ENCODE peak calls at places on chromosomes 16 and 17, in five cellular contexts. One of them, this sample, is unnamed.

GRCh38 chr16:31347445-31347844 is 7.5 kb upstream of the ITGAX start:
- DNase-seq in SW480: no peak
- DNase-seq in substantia nigra: no peak
- DNase-seq in ELR: no peak
- DNase-seq in activated CD4-positive, alpha-beta T cell treated with anti-CD3 and anti-CD28 coated beads, Interleukin-2, amount 50 U/mL, for 24 hours: no peak
- DNase-seq in this sample: no peak

GRCh38 chr17:17874478-17874877 is 37.7 kb upstream of the SREBF1 start:
- DNase-seq in SW480: no peak
- DNase-seq in substantia nigra: no peak
- DNase-seq in ELR: peak; percentile 97
- DNase-seq in activated CD4-positive, alpha-beta T cell treated with anti-CD3 and anti-CD28 coated beads, Interleukin-2, amount 50 U/mL, for 24 hours: no peak
- DNase-seq in this sample: peak; percentile 51

GRCh38 chr16:3389663-3390338 is 11.0 kb downstream of the ZSCAN32 start:
- DNase-seq in SW480: no peak
- DNase-seq in substantia nigra: no peak
- DNase-seq in ELR: no peak
- DNase-seq in activated CD4-positive, alpha-beta T cell treated with anti-CD3 and anti-CD28 coated beads, Interleukin-2, amount 50 U/mL, for 24 hours: no peak
- DNase-seq in this sample: no peak

GRCh38 chr16:88700636-88701482 is 5.3 kb downstream of the RNF166 start:
- DNase-seq in SW480: no peak
- DNase-seq in substantia nigra: peak; percentile 57
- DNase-seq in ELR: peak; percentile 96
- DNase-seq in activated CD4-positive, alpha-beta T cell treated with anti-CD3 and anti-CD28 coated beads, Interleukin-2, amount 50 U/mL, for 24 hours: peak; percentile 94
- DNase-seq in this sample: peak; percentile 71

GRCh38 chr17:32840241-32840640 is 36.7 kb downstream of the MYO1D start:
- DNase-seq in SW480: no peak
- DNase-seq in substantia nigra: no peak
- DNase-seq in ELR: no peak
- DNase-seq in activated CD4-positive, alpha-beta T cell treated with anti-CD3 and anti-CD28 coated beads, Interleukin-2, amount 50 U/mL, for 24 hours: no peak
- DNase-seq in this sample: no peak

GRCh38 chr17:28957992-28958355 is 6.7 kb upstream of the PHF12 start:
- DNase-seq in SW480: no peak
- DNase-seq in substantia nigra: no peak
- DNase-seq in ELR: no peak
- DNase-seq in activated CD4-positive, alpha-beta T cell treated with anti-CD3 and anti-CD28 coated beads, Interleukin-2, amount 50 U/mL, for 24 hours: no peak
- DNase-seq in this sample: no peak

GRCh38 chr17:11035681-11036080 is 197.8 kb upstream of the PIRT start:
- DNase-seq in SW480: no peak
- DNase-seq in substantia nigra: no peak
- DNase-seq in ELR: no peak
- DNase-seq in activated CD4-positive, alpha-beta T cell treated with anti-CD3 and anti-CD28 coated beads, Interleukin-2, amount 50 U/mL, for 24 hours: no peak
- DNase-seq in this sample: no peak

GRCh38 chr16:24372824-24373223 is 116.7 kb downstream of the CACNG3 start:
- DNase-seq in SW480: no peak
- DNase-seq in substantia nigra: no peak
- DNase-seq in ELR: no peak
- DNase-seq in activated CD4-positive, alpha-beta T cell treated with anti-CD3 and anti-CD28 coated beads, Interleukin-2, amount 50 U/mL, for 24 hours: no peak
- DNase-seq in this sample: no peak

GRCh38 chr17:1625507-1626080 is 3.0 kb downstream of the SLC43A2 start:
- DNase-seq in SW480: no peak
- DNase-seq in substantia nigra: no peak
- DNase-seq in ELR: no peak
- DNase-seq in activated CD4-positive, alpha-beta T cell treated with anti-CD3 and anti-CD28 coated beads, Interleukin-2, amount 50 U/mL, for 24 hours: no peak
- DNase-seq in this sample: no peak

GRCh38 chr16:74071996-74072559 is 224.5 kb upstream of the PSMD7 start:
- DNase-seq in SW480: no peak
- DNase-seq in substantia nigra: no peak
- DNase-seq in ELR: no peak
- DNase-seq in activated CD4-positive, alpha-beta T cell treated with anti-CD3 and anti-CD28 coated beads, Interleukin-2, amount 50 U/mL, for 24 hours: no peak
- DNase-seq in this sample: no peak

GRCh38 chr17:30716461-30717289 is 107.8 kb downstream of the CRLF3 start:
- DNase-seq in SW480: no peak
- DNase-seq in substantia nigra: no peak
- DNase-seq in ELR: peak; percentile 49
- DNase-seq in activated CD4-positive, alpha-beta T cell treated with anti-CD3 and anti-CD28 coated beads, Interleukin-2, amount 50 U/mL, for 24 hours: no peak
- DNase-seq in this sample: no peak

GRCh38 chr17:14672830-14673229 is 371.9 kb downstream of the HS3ST3B1 start:
- DNase-seq in SW480: peak; percentile 4
- DNase-seq in substantia nigra: no peak
- DNase-seq in ELR: peak; percentile 29
- DNase-seq in activated CD4-positive, alpha-beta T cell treated with anti-CD3 and anti-CD28 coated beads, Interleukin-2, amount 50 U/mL, for 24 hours: no peak
- DNase-seq in this sample: peak; percentile 45

GRCh38 chr17:82338858-82339633 is 5.5 kb upstream of the SECTM1 start:
- DNase-seq in SW480: peak; percentile 89
- DNase-seq in substantia nigra: no peak
- DNase-seq in ELR: peak; percentile 90
- DNase-seq in activated CD4-positive, alpha-beta T cell treated with anti-CD3 and anti-CD28 coated beads, Interleukin-2, amount 50 U/mL, for 24 hours: no peak
- DNase-seq in this sample: no peak

GRCh38 chr17:50918933-50919296 is 52.8 kb upstream of the TOB1 start:
- DNase-seq in SW480: no peak
- DNase-seq in substantia nigra: no peak
- DNase-seq in ELR: peak; percentile 23
- DNase-seq in activated CD4-positive, alpha-beta T cell treated with anti-CD3 and anti-CD28 coated beads, Interleukin-2, amount 50 U/mL, for 24 hours: no peak
- DNase-seq in this sample: no peak

GRCh38 chr17:2710804-2711607 is 558 bp downstream of the CLUH start:
- DNase-seq in SW480: no peak
- DNase-seq in substantia nigra: no peak
- DNase-seq in ELR: peak; percentile 48
- DNase-seq in activated CD4-positive, alpha-beta T cell treated with anti-CD3 and anti-CD28 coated beads, Interleukin-2, amount 50 U/mL, for 24 hours: no peak
- DNase-seq in this sample: no peak

GRCh38 chr17:20721151-20721550 is 141.6 kb downstream of the CDRT15L2 start:
- DNase-seq in SW480: no peak
- DNase-seq in substantia nigra: no peak
- DNase-seq in ELR: no peak
- DNase-seq in activated CD4-positive, alpha-beta T cell treated with anti-CD3 and anti-CD28 coated beads, Interleukin-2, amount 50 U/mL, for 24 hours: no peak
- DNase-seq in this sample: no peak

GRCh38 chr17:65191805-65192740 is 54.9 kb downstream of the RGS9 start:
- DNase-seq in SW480: no peak
- DNase-seq in substantia nigra: no peak
- DNase-seq in ELR: peak; percentile 91
- DNase-seq in activated CD4-positive, alpha-beta T cell treated with anti-CD3 and anti-CD28 coated beads, Interleukin-2, amount 50 U/mL, for 24 hours: no peak
- DNase-seq in this sample: no peak

GRCh38 chr16:19116711-19117449 is 3.1 kb downstream of the ITPRIPL2 start:
- DNase-seq in SW480: no peak
- DNase-seq in substantia nigra: no peak
- DNase-seq in ELR: peak; percentile 41
- DNase-seq in activated CD4-positive, alpha-beta T cell treated with anti-CD3 and anti-CD28 coated beads, Interleukin-2, amount 50 U/mL, for 24 hours: no peak
- DNase-seq in this sample: no peak

GRCh38 chr16:85612801-85613608 is at the start of gene GSE1:
- DNase-seq in SW480: peak; percentile 97
- DNase-seq in substantia nigra: peak; percentile 49
- DNase-seq in ELR: peak; percentile 85
- DNase-seq in activated CD4-positive, alpha-beta T cell treated with anti-CD3 and anti-CD28 coated beads, Interleukin-2, amount 50 U/mL, for 24 hours: peak; percentile 25
- DNase-seq in this sample: no peak

GRCh38 chr17:61816538-61816937 is 46.8 kb downstream of the BRIP1 start:
- DNase-seq in SW480: no peak
- DNase-seq in substantia nigra: no peak
- DNase-seq in ELR: peak; percentile 65
- DNase-seq in activated CD4-positive, alpha-beta T cell treated with anti-CD3 and anti-CD28 coated beads, Interleukin-2, amount 50 U/mL, for 24 hours: no peak
- DNase-seq in this sample: no peak

GRCh38 chr17:14297161-14297851 is 3.6 kb upstream of the HS3ST3B1 start:
- DNase-seq in SW480: peak; percentile 46
- DNase-seq in substantia nigra: no peak
- DNase-seq in ELR: peak; percentile 70
- DNase-seq in activated CD4-positive, alpha-beta T cell treated with anti-CD3 and anti-CD28 coated beads, Interleukin-2, amount 50 U/mL, for 24 hours: no peak
- DNase-seq in this sample: no peak

GRCh38 chr17:72926171-72926570 is 166.3 kb downstream of the SLC39A11 start:
- DNase-seq in SW480: no peak
- DNase-seq in substantia nigra: no peak
- DNase-seq in ELR: peak; percentile 15
- DNase-seq in activated CD4-positive, alpha-beta T cell treated with anti-CD3 and anti-CD28 coated beads, Interleukin-2, amount 50 U/mL, for 24 hours: no peak
- DNase-seq in this sample: no peak

GRCh38 chr17:16286009-16286946 is 67.0 kb downstream of the CENPV start:
- DNase-seq in SW480: peak; percentile 99
- DNase-seq in substantia nigra: no peak
- DNase-seq in ELR: peak; percentile 99
- DNase-seq in activated CD4-positive, alpha-beta T cell treated with anti-CD3 and anti-CD28 coated beads, Interleukin-2, amount 50 U/mL, for 24 hours: peak; percentile 73
- DNase-seq in this sample: peak; percentile 97

GRCh38 chr17:11285946-11286345 is 44.9 kb downstream of the SHISA6 start:
- DNase-seq in SW480: no peak
- DNase-seq in substantia nigra: no peak
- DNase-seq in ELR: no peak
- DNase-seq in activated CD4-positive, alpha-beta T cell treated with anti-CD3 and anti-CD28 coated beads, Interleukin-2, amount 50 U/mL, for 24 hours: no peak
- DNase-seq in this sample: no peak

GRCh38 chr17:17685775-17686291 is 4.6 kb downstream of the RAI1 start:
- DNase-seq in SW480: peak; percentile 74
- DNase-seq in substantia nigra: no peak
- DNase-seq in ELR: peak; percentile 94
- DNase-seq in activated CD4-positive, alpha-beta T cell treated with anti-CD3 and anti-CD28 coated beads, Interleukin-2, amount 50 U/mL, for 24 hours: no peak
- DNase-seq in this sample: no peak

GRCh38 chr17:31431795-31432658 is 40.6 kb downstream of the RAB11FIP4 start:
- DNase-seq in SW480: no peak
- DNase-seq in substantia nigra: no peak
- DNase-seq in ELR: no peak
- DNase-seq in activated CD4-positive, alpha-beta T cell treated with anti-CD3 and anti-CD28 coated beads, Interleukin-2, amount 50 U/mL, for 24 hours: no peak
- DNase-seq in this sample: no peak

GRCh38 chr17:56699186-56699895 is 105.8 kb downstream of the NOG start:
- DNase-seq in SW480: peak; percentile 85
- DNase-seq in substantia nigra: no peak
- DNase-seq in ELR: peak; percentile 100
- DNase-seq in activated CD4-positive, alpha-beta T cell treated with anti-CD3 and anti-CD28 coated beads, Interleukin-2, amount 50 U/mL, for 24 hours: no peak
- DNase-seq in this sample: peak; percentile 90

GRCh38 chr17:39774043-39774442 is 36.3 kb downstream of the GRB7 start:
- DNase-seq in SW480: no peak
- DNase-seq in substantia nigra: no peak
- DNase-seq in ELR: no peak
- DNase-seq in activated CD4-positive, alpha-beta T cell treated with anti-CD3 and anti-CD28 coated beads, Interleukin-2, amount 50 U/mL, for 24 hours: no peak
- DNase-seq in this sample: no peak

GRCh38 chr17:48825446-48826381 is 5.1 kb upstream of the CALCOCO2 start:
- DNase-seq in SW480: no peak
- DNase-seq in substantia nigra: no peak
- DNase-seq in ELR: peak; percentile 86
- DNase-seq in activated CD4-positive, alpha-beta T cell treated with anti-CD3 and anti-CD28 coated beads, Interleukin-2, amount 50 U/mL, for 24 hours: no peak
- DNase-seq in this sample: no peak

GRCh38 chr16:10851512-10851911 is 25.5 kb upstream of the CIITA start:
- DNase-seq in SW480: no peak
- DNase-seq in substantia nigra: no peak
- DNase-seq in ELR: no peak
- DNase-seq in activated CD4-positive, alpha-beta T cell treated with anti-CD3 and anti-CD28 coated beads, Interleukin-2, amount 50 U/mL, for 24 hours: no peak
- DNase-seq in this sample: no peak

GRCh38 chr16:31484491-31485171 is 1.7 kb downstream of the SLC5A2 start:
- DNase-seq in SW480: peak; percentile 36
- DNase-seq in substantia nigra: no peak
- DNase-seq in ELR: no peak
- DNase-seq in activated CD4-positive, alpha-beta T cell treated with anti-CD3 and anti-CD28 coated beads, Interleukin-2, amount 50 U/mL, for 24 hours: no peak
- DNase-seq in this sample: no peak

This sample was measured in non-pigmented ciliary epithelial cell.